ENCODE peak calls at places on chromosomes 4 and X, in five cellular contexts. One of them, this sample, is unnamed.

GRCh38 chrX:49185062-49185394 is 1.1 kb downstream of the PRICKLE3 start:
- DNase-seq in coronary artery: no peak
- DNase-seq in ovary: no peak
- DNase-seq in RWPE1: no peak
- DNase-seq in GM12878: no peak
- DNase-seq in this sample: no peak

GRCh38 chr4:186592961-186593586 is 37.7 kb upstream of the MTNR1A start:
- DNase-seq in ovary: no peak
- DNase-seq in GM12878: no peak
- DNase-seq in RWPE1: no peak
- DNase-seq in coronary artery: no peak
- DNase-seq in this sample: no peak

GRCh38 chr4:93396274-93396673 is 432.3 kb upstream of the ATOH1 start:
- DNase-seq in ovary: no peak
- DNase-seq in GM12878: no peak
- DNase-seq in coronary artery: no peak
- DNase-seq in RWPE1: peak; percentile 32
- DNase-seq in this sample: no peak

GRCh38 chrX:65985922-65986588 is 53.8 kb downstream of the VSIG4 start:
- DNase-seq in GM12878: peak; percentile 55
- DNase-seq in coronary artery: no peak
- DNase-seq in ovary: peak; percentile 17
- DNase-seq in RWPE1: peak; percentile 42
- DNase-seq in this sample: peak; percentile 26

GRCh38 chrX:13029341-13029740 is 15.1 kb downstream of the FAM9C start:
- DNase-seq in GM12878: no peak
- DNase-seq in ovary: peak; percentile 51
- DNase-seq in coronary artery: no peak
- DNase-seq in RWPE1: no peak
- DNase-seq in this sample: peak; percentile 70

GRCh38 chr4:2354760-2355159 is 63.7 kb downstream of the ZFYVE28 start:
- DNase-seq in GM12878: no peak
- DNase-seq in RWPE1: no peak
- DNase-seq in coronary artery: no peak
- DNase-seq in ovary: peak; percentile 4
- DNase-seq in this sample: no peak

GRCh38 chr4:43718369-43718768 is 730.2 kb downstream of the KCTD8 start:
- DNase-seq in RWPE1: no peak
- DNase-seq in ovary: no peak
- DNase-seq in GM12878: no peak
- DNase-seq in coronary artery: no peak
- DNase-seq in this sample: no peak

GRCh38 chr4:78019494-78019893 is 37.6 kb upstream of the FRAS1 start:
- DNase-seq in RWPE1: no peak
- DNase-seq in GM12878: no peak
- DNase-seq in ovary: no peak
- DNase-seq in coronary artery: no peak
- DNase-seq in this sample: no peak

GRCh38 chr4:177308125-177308524 is 1.5 kb upstream of the NEIL3 start:
- DNase-seq in GM12878: no peak
- DNase-seq in RWPE1: peak; percentile 20
- DNase-seq in coronary artery: no peak
- DNase-seq in ovary: no peak
- DNase-seq in this sample: no peak

GRCh38 chr4:83905952-83906351 is 370.0 kb downstream of the GPAT3 start:
- DNase-seq in coronary artery: no peak
- DNase-seq in ovary: no peak
- DNase-seq in GM12878: no peak
- DNase-seq in RWPE1: no peak
- DNase-seq in this sample: no peak

GRCh38 chrX:134688839-134689238 is 30.6 kb upstream of the PLAC1 start:
- DNase-seq in GM12878: no peak
- DNase-seq in ovary: no peak
- DNase-seq in coronary artery: no peak
- DNase-seq in RWPE1: peak; percentile 20
- DNase-seq in this sample: no peak

GRCh38 chr4:122329876-122330595 is 48.8 kb upstream of the ADAD1 start:
- DNase-seq in RWPE1: no peak
- DNase-seq in ovary: no peak
- DNase-seq in GM12878: no peak
- DNase-seq in coronary artery: no peak
- DNase-seq in this sample: no peak

GRCh38 chr4:8168832-8169598 is 10.4 kb upstream of the ABLIM2 start:
- DNase-seq in ovary: no peak
- DNase-seq in coronary artery: no peak
- DNase-seq in RWPE1: no peak
- DNase-seq in GM12878: no peak
- DNase-seq in this sample: no peak

GRCh38 chrX:39152106-39152649 is 350.9 kb downstream of the MID1IP1 start:
- DNase-seq in coronary artery: no peak
- DNase-seq in ovary: peak; percentile 27
- DNase-seq in RWPE1: peak; percentile 12
- DNase-seq in GM12878: no peak
- DNase-seq in this sample: no peak

GRCh38 chrX:13876652-13877051 is 59.8 kb upstream of the GPM6B start:
- DNase-seq in coronary artery: no peak
- DNase-seq in GM12878: no peak
- DNase-seq in RWPE1: peak; percentile 18
- DNase-seq in ovary: no peak
- DNase-seq in this sample: peak; percentile 55

GRCh38 chr4:124953059-124953850 is 240.7 kb upstream of the ANKRD50 start:
- DNase-seq in RWPE1: peak; percentile 42
- DNase-seq in ovary: no peak
- DNase-seq in coronary artery: no peak
- DNase-seq in GM12878: no peak
- DNase-seq in this sample: no peak

GRCh38 chr4:138290803-138291202 is 48.7 kb upstream of the SLC7A11 start:
- DNase-seq in ovary: no peak
- DNase-seq in coronary artery: no peak
- DNase-seq in GM12878: no peak
- DNase-seq in RWPE1: no peak
- DNase-seq in this sample: no peak

GRCh38 chrX:45771560-45772340 is 571.1 kb upstream of the DIPK2B start:
- DNase-seq in ovary: no peak
- DNase-seq in coronary artery: no peak
- DNase-seq in RWPE1: no peak
- DNase-seq in GM12878: no peak
- DNase-seq in this sample: peak; percentile 21

GRCh38 chr4:159075531-159075932 is 27.3 kb upstream of the RAPGEF2 start:
- DNase-seq in RWPE1: no peak
- DNase-seq in coronary artery: no peak
- DNase-seq in ovary: no peak
- DNase-seq in GM12878: no peak
- DNase-seq in this sample: no peak

GRCh38 chrX:108148524-108148923 is 56.9 kb downstream of the ATG4A start:
- DNase-seq in GM12878: peak; percentile 4
- DNase-seq in ovary: no peak
- DNase-seq in RWPE1: no peak
- DNase-seq in coronary artery: no peak
- DNase-seq in this sample: no peak

GRCh38 chr4:153212755-153213154 is 8.5 kb downstream of the TRIM2 start:
- DNase-seq in GM12878: no peak
- DNase-seq in coronary artery: no peak
- DNase-seq in RWPE1: no peak
- DNase-seq in ovary: no peak
- DNase-seq in this sample: no peak

GRCh38 chrX:74949717-74950116 is 24.5 kb upstream of the NEXMIF start:
- DNase-seq in coronary artery: no peak
- DNase-seq in GM12878: no peak
- DNase-seq in ovary: no peak
- DNase-seq in RWPE1: no peak
- DNase-seq in this sample: no peak

GRCh38 chr4:2408401-2408958 is 10.0 kb downstream of the ZFYVE28 start:
- DNase-seq in RWPE1: peak; percentile 29
- DNase-seq in coronary artery: no peak
- DNase-seq in GM12878: no peak
- DNase-seq in ovary: no peak
- DNase-seq in this sample: peak; percentile 58

GRCh38 chrX:1475881-1476280 is 23.2 kb upstream of the ASMTL start:
- DNase-seq in GM12878: no peak
- DNase-seq in RWPE1: no peak
- DNase-seq in coronary artery: no peak
- DNase-seq in ovary: no peak
- DNase-seq in this sample: no peak

GRCh38 chr4:6733358-6734164 is 17.6 kb downstream of the BLOC1S4 start:
- DNase-seq in RWPE1: no peak
- DNase-seq in ovary: no peak
- DNase-seq in coronary artery: no peak
- DNase-seq in GM12878: no peak
- DNase-seq in this sample: no peak

GRCh38 chrX:72245461-72246089 is 6.7 kb upstream of the ERCC6L start:
- DNase-seq in coronary artery: no peak
- DNase-seq in GM12878: no peak
- DNase-seq in ovary: peak; percentile 32
- DNase-seq in RWPE1: peak; percentile 60
- DNase-seq in this sample: no peak

GRCh38 chr4:22645481-22646182 is 47.1 kb upstream of the GBA3 start:
- DNase-seq in RWPE1: no peak
- DNase-seq in coronary artery: no peak
- DNase-seq in GM12878: no peak
- DNase-seq in ovary: no peak
- DNase-seq in this sample: no peak

GRCh38 chr4:8771258-8771590 is 100.4 kb downstream of the HMX1 start:
- DNase-seq in GM12878: no peak
- DNase-seq in RWPE1: no peak
- DNase-seq in ovary: no peak
- DNase-seq in coronary artery: no peak
- DNase-seq in this sample: no peak

GRCh38 chrX:155115174-155115830 is 44.0 kb downstream of the BRCC3 start:
- DNase-seq in coronary artery: no peak
- DNase-seq in GM12878: no peak
- DNase-seq in ovary: no peak
- DNase-seq in RWPE1: no peak
- DNase-seq in this sample: no peak

GRCh38 chr4:102554482-102554881 is 53.3 kb downstream of the NFKB1 start:
- DNase-seq in ovary: peak; percentile 22
- DNase-seq in coronary artery: no peak
- DNase-seq in GM12878: no peak
- DNase-seq in RWPE1: no peak
- DNase-seq in this sample: peak; percentile 49

GRCh38 chrX:108312938-108313337 is 125.3 kb downstream of the COL4A6 start:
- DNase-seq in RWPE1: peak; percentile 67
- DNase-seq in coronary artery: no peak
- DNase-seq in GM12878: no peak
- DNase-seq in ovary: no peak
- DNase-seq in this sample: peak; percentile 52

GRCh38 chrX:5449323-5449722 is 779.3 kb downstream of the NLGN4X start:
- DNase-seq in GM12878: no peak
- DNase-seq in ovary: no peak
- DNase-seq in RWPE1: no peak
- DNase-seq in coronary artery: no peak
- DNase-seq in this sample: no peak

GRCh38 chrX:47563801-47564315 is 2.9 kb downstream of the ARAF start:
- DNase-seq in GM12878: no peak
- DNase-seq in coronary artery: no peak
- DNase-seq in ovary: no peak
- DNase-seq in RWPE1: no peak
- DNase-seq in this sample: no peak

GRCh38 chr4:78616046-78616498 is 64.5 kb downstream of the ANXA3 start:
- DNase-seq in GM12878: no peak
- DNase-seq in ovary: no peak
- DNase-seq in RWPE1: no peak
- DNase-seq in coronary artery: no peak
- DNase-seq in this sample: no peak

GRCh38 chr4:89497517-89498308 is 190.1 kb upstream of the GPRIN3 start:
- DNase-seq in ovary: no peak
- DNase-seq in coronary artery: no peak
- DNase-seq in RWPE1: no peak
- DNase-seq in GM12878: no peak
- DNase-seq in this sample: no peak

GRCh38 chr4:41359069-41359769 is 102.5 kb downstream of the UCHL1 start:
- DNase-seq in GM12878: no peak
- DNase-seq in ovary: no peak
- DNase-seq in RWPE1: no peak
- DNase-seq in coronary artery: no peak
- DNase-seq in this sample: no peak

GRCh38 chrX:3371163-3371562 is 24.7 kb upstream of the MXRA5 start:
- DNase-seq in coronary artery: no peak
- DNase-seq in GM12878: no peak
- DNase-seq in ovary: no peak
- DNase-seq in RWPE1: peak; percentile 40
- DNase-seq in this sample: no peak

GRCh38 chr4:11634283-11634682 is 205.6 kb upstream of the HS3ST1 start:
- DNase-seq in coronary artery: no peak
- DNase-seq in RWPE1: no peak
- DNase-seq in GM12878: no peak
- DNase-seq in ovary: no peak
- DNase-seq in this sample: no peak
- H3K27ac ChIP-seq in coronary artery: no peak overlapping the region
- H3K27ac ChIP-seq in RWPE1: no peak overlapping the region
- H3K27ac ChIP-seq in GM12878: no peak overlapping the region
- H3K27ac ChIP-seq in ovary: no peak overlapping the region
- H3K27ac ChIP-seq in this sample: no peak overlapping the region

DNA sequence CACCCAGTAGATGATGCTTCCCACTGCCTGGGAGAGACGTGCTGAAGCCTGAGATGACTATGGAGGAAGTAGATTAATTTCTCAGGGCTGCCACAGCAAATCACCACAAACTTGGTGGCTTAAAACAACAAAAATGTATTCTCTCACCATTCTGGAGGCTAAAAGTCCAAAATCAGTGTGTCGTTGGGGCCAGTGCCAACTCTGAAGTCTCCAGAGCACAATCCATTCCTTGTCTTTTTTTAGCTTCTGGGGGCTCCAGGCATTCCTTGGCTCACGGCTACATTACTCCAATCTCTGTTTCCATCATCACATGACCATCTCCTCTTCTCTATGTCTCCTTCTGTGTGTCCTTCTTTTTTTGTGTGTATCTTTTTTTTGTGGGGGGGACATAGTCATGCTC is 105.8 kb upstream of the C1QTNF7 start:
- DNase-seq in RWPE1: no peak
- DNase-seq in ovary: no peak
- DNase-seq in GM12878: no peak
- DNase-seq in coronary artery: no peak
- DNase-seq in this sample: no peak
- H3K27ac ChIP-seq in RWPE1: no peak overlapping the region
- H3K27ac ChIP-seq in ovary: no peak overlapping the region
- H3K27ac ChIP-seq in GM12878: no peak overlapping the region
- H3K27ac ChIP-seq in coronary artery: peak overlapping the region; percentile 35
- H3K27ac ChIP-seq in this sample: no peak overlapping the region

GRCh38 chr4:18020145-18020670 is 1.3 kb downstream of the LCORL start:
- DNase-seq in GM12878: no peak
- DNase-seq in coronary artery: no peak
- DNase-seq in ovary: no peak
- DNase-seq in RWPE1: no peak
- DNase-seq in this sample: no peak
- H3K27ac ChIP-seq in GM12878: no peak overlapping the region
- H3K27ac ChIP-seq in coronary artery: peak overlapping the region; percentile 98
- H3K27ac ChIP-seq in ovary: no peak overlapping the region
- H3K27ac ChIP-seq in RWPE1: peak overlapping the region; percentile 96
- H3K27ac ChIP-seq in this sample: no peak overlapping the region

DNA sequence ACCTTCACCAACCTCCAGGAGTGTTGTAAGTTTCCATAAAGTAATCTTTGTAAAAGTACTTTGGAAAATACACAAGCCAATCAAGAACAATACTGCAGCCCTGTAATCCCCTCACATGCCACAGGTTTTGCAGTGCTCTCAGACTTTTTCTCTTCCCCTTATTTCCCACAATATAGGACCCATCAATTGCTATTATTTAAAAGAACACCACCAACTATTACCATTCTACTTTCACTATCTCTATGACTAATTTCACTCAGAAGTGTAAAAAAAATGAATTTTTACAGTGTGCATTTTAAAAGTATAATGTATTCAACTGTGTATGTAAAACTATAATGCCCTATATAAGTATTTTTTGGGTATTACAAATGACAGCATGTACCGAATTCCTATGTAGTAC is 1.7 kb downstream of the ATP8A1 start:
- DNase-seq in GM12878: no peak
- DNase-seq in ovary: no peak
- DNase-seq in RWPE1: no peak
- DNase-seq in coronary artery: no peak
- DNase-seq in this sample: no peak
- H3K27ac ChIP-seq in GM12878: peak overlapping the region; percentile 86
- H3K27ac ChIP-seq in ovary: no peak overlapping the region
- H3K27ac ChIP-seq in RWPE1: no peak overlapping the region
- H3K27ac ChIP-seq in coronary artery: peak overlapping the region; percentile 10
- H3K27ac ChIP-seq in this sample: peak overlapping the region; percentile 96

This sample was measured in heart left ventricle.